ENCODE peak calls at places on chromosome 16, in nine cellular contexts. A is fibroblast of lung, F is OCI-LY7, S is neural progenitor cell, V is GM23248, B is Karpas-422, C is GM23338, J is IMR-90, T is PC-3. H is an unnamed sample.
A peak's percentile ranks its signal among the peaks of the same experiment; 100 is the strongest.

GRCh38 chr16:1066584-1067172 is 5.9 kb upstream of the SSTR5 start:
- DNase-seq in A (no peak), F (no peak), S (no peak), J (no peak), B (no peak), T (no peak), C (no peak), V (no peak), H (no peak)

GRCh38 chr16:3645108-3645503 is 9.4 kb upstream of the DNASE1 start:
- DNase-seq in C (no peak), F (no peak), V (no peak), S (no peak), A (no peak), T (no peak), B (no peak), J (no peak), H (no peak)

GRCh38 chr16:57734308-57734924 is 1.2 kb upstream of the KATNB1 start:
- DNase-seq in S (no peak), J (no peak), C (no peak), T (no peak), B (no peak), A (no peak), F (no peak), V (no peak), H (no peak)

GRCh38 chr16:54928421-54929089 is 2.1 kb upstream of the IRX5 start:
- DNase-seq in A (peak; percentile 33), F (peak; percentile 85), B (peak; percentile 69), S (peak; percentile 55), V (peak; percentile 83), T (no peak), J (no peak), C (peak; percentile 15), H (peak; percentile 88)

GRCh38 chr16:83945587-83945986 is 7.5 kb upstream of the OSGIN1 start:
- DNase-seq in A (no peak), V (no peak), S (no peak), C (no peak), T (no peak), F (no peak), J (no peak), B (no peak), H (no peak)

GRCh38 chr16:74862743-74863244 is 88.2 kb upstream of the FA2H start:
- DNase-seq in F (peak; percentile 69), A (peak; percentile 25), T (peak; percentile 68), V (peak; percentile 51), B (peak; percentile 83), J (peak; percentile 47), S (peak; percentile 64), C (peak; percentile 80), H (peak; percentile 43)

GRCh38 chr16:78929798-78930197 is 670.7 kb downstream of the MAF start:
- DNase-seq in V (no peak), J (no peak), F (no peak), A (no peak), B (no peak), C (no peak), S (no peak), T (no peak), H (no peak)

GRCh38 chr16:73215482-73216377 is 167.8 kb upstream of the ZFHX3 start:
- DNase-seq in V (peak; percentile 88), B (no peak), T (no peak), S (no peak), A (peak; percentile 82), C (no peak), F (no peak), J (peak; percentile 83), H (no peak)

GRCh38 chr16:66696669-66697630 is at the start of gene CMTM4:
- DNase-seq in J (peak; percentile 80), A (peak; percentile 78), V (peak; percentile 94), C (peak; percentile 90), B (peak; percentile 87), F (peak; percentile 83), S (peak; percentile 97), T (peak; percentile 87), H (peak; percentile 74)

GRCh38 chr16:10086620-10087019 is 95.6 kb downstream of the GRIN2A start:
- DNase-seq in A (no peak), B (no peak), J (no peak), V (no peak), F (no peak), T (no peak), S (no peak), C (no peak), H (no peak)

GRCh38 chr16:30359871-30360170 is 4.7 kb upstream of the CD2BP2 start:
- DNase-seq in S (no peak), B (no peak), A (no peak), F (no peak), T (no peak), C (no peak), J (no peak), V (no peak), H (no peak)

GRCh38 chr16:68887107-68887506 is 43.8 kb downstream of the TANGO6 start:
- DNase-seq in F (no peak), S (no peak), J (no peak), T (no peak), V (no peak), A (no peak), C (no peak), B (no peak), H (no peak)

GRCh38 chr16:68355447-68356248 is 44.8 kb downstream of the PRMT7 start:
- DNase-seq in J (no peak), B (no peak), S (peak; percentile 45), T (no peak), A (no peak), F (no peak), V (no peak), C (peak; percentile 76), H (peak; percentile 90)

GRCh38 chr16:75402821-75403475 is 30.4 kb downstream of the CFDP1 start:
- DNase-seq in A (peak; percentile 44), V (peak; percentile 75), J (peak; percentile 60), C (peak; percentile 60), S (peak; percentile 16), T (peak; percentile 39), F (peak; percentile 42), B (peak; percentile 69), H (no peak)

GRCh38 chr16:77551352-77551751 is 116.5 kb upstream of the ADAMTS18 start:
- DNase-seq in F (no peak), S (no peak), J (no peak), A (peak; percentile 80), T (no peak), V (peak; percentile 52), B (peak; percentile 29), C (no peak), H (no peak)

GRCh38 chr16:55834044-55834443 is 1.1 kb upstream of the CES1 start:
- DNase-seq in A (no peak), B (no peak), V (no peak), T (no peak), S (no peak), C (no peak), F (no peak), J (no peak), H (no peak)

GRCh38 chr16:31428277-31428597 is at the start of gene COX6A2:
- DNase-seq in B (peak; percentile 10), A (no peak), V (no peak), T (no peak), F (no peak), J (no peak), S (no peak), C (peak; percentile 47), H (no peak)

GRCh38 chr16:6803171-6803570 is 529.5 kb upstream of the RBFOX1 start:
- DNase-seq in V (no peak), A (no peak), S (no peak), B (no peak), C (no peak), T (no peak), J (no peak), F (no peak), H (no peak)

GRCh38 chr16:6804461-6804860 is 528.2 kb upstream of the RBFOX1 start:
- DNase-seq in F (no peak), S (no peak), B (no peak), A (no peak), V (no peak), T (no peak), C (no peak), J (no peak), H (no peak)
- H3K27ac ChIP-seq in F (no peak overlapping the region), S (no peak overlapping the region), B (no peak overlapping the region), A (no peak overlapping the region), V (no peak overlapping the region), T (no peak overlapping the region), C (no peak overlapping the region), J (no peak overlapping the region), H (no peak overlapping the region)

GRCh38 chr16:19119564-19119963 is 5.8 kb downstream of the ITPRIPL2 start:
- DNase-seq in T (peak; percentile 81), V (peak; percentile 94), A (peak; percentile 85), C (no peak), B (no peak), F (peak; percentile 15), J (peak; percentile 91), S (no peak), H (no peak)
- H3K4me2 ChIP-seq in T (peak overlapping the region; percentile 89), V (peak overlapping the region; percentile 87), A (peak overlapping the region; percentile 53), C (no peak overlapping the region), B (no peak overlapping the region), F (peak overlapping the region; percentile 74), J (peak overlapping the region; percentile 95), S (no peak overlapping the region), H (no peak overlapping the region)

DNA sequence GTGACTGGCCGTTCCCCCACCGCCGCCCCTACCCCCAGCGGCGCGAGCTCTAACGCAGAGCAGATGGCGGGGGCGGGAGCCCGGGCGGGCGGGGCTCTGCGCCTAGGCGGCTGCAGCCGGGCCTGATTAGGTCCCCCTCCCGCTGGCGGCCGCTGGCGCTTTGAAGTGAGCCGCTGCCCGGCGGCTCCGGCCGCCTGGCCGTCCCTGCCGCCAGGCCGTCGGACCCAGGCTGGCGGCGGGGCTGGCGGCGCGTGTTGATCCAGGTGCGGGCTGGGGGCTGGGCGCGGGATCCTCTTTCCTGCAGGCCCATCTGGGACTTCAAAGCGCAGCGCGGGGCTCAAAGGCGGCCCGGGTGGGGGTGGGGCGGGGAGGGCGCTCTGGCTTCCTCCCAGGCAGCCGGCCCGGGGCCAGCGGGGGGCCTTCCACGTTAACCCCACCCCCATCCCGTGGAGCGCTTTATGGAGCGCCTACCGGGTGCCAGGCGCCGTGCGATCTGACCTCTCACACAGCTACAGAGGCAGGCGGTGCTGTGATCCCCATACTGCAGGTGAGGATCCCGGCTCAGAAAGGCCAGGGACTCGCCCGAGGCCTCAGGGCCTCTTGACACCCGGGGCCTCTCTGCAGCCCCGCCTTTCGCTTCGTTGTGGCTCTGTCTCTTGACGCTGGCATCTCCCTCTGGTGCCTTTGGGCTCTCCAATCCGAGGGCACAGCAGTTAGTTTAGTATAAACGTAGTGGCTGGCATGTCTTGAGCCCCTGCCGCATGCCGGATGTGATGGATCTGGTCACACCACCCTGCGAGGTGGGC is 80.0 kb upstream of the NKD1 start:
- DNase-seq in B (peak; percentile 26), F (no peak), C (peak; percentile 75), J (no peak), A (peak; percentile 28), V (peak; percentile 24), S (peak; percentile 93), T (no peak), H (peak; percentile 26)
- H2AFZ ChIP-seq in B (no peak overlapping the region), F (no peak overlapping the region), C (peak overlapping the region; percentile 88), J (peak overlapping the region; percentile 51), A (no peak overlapping the region), V (no peak overlapping the region), S (no peak overlapping the region), T (no peak overlapping the region), H (no peak overlapping the region)

GRCh38 chr16:64724339-64724738 is 397.5 kb downstream of the CDH11 start:
- DNase-seq in C (no peak), F (no peak), T (no peak), A (no peak), V (no peak), S (no peak), B (no peak), J (no peak), H (no peak)

GRCh38 chr16:64731891-64732290 is 390.0 kb downstream of the CDH11 start:
- DNase-seq in T (no peak), C (no peak), A (no peak), V (no peak), F (no peak), S (no peak), B (no peak), J (no peak), H (no peak)

GRCh38 chr16:64730261-64730660 is 391.6 kb downstream of the CDH11 start:
- DNase-seq in T (peak; percentile 26), J (peak; percentile 3), A (peak; percentile 13), C (no peak), V (no peak), B (no peak), F (no peak), S (no peak), H (no peak)
- H3K27ac ChIP-seq in T (no peak overlapping the region), J (no peak overlapping the region), A (no peak overlapping the region), C (no peak overlapping the region), V (no peak overlapping the region), B (no peak overlapping the region), F (no peak overlapping the region), S (no peak overlapping the region), H (no peak overlapping the region)